ENCODE peak calls at places on chromosomes 7 and 10, in ten cellular contexts. L, J, Y, R, U, A, X, O, W and T are unnamed samples.

GRCh38 chr7:80372415-80372814 is 139.4 kb downstream of the GNAT3 start:
- DNase-seq in L (no peak), J (no peak), Y (peak; percentile 87), R (no peak), U (no peak), A (no peak), X (no peak), O (no peak), W (no peak), T (no peak)

GRCh38 chr10:51007781-51008180 is 66.5 kb upstream of the PRKG1 start:
- DNase-seq in L (no peak), J (no peak), Y (peak; percentile 51), R (no peak), U (no peak), A (peak; percentile 45), X (no peak), O (no peak), W (no peak), T (no peak)

GRCh38 chr7:12256025-12256570 is 45.0 kb downstream of the TMEM106B start:
- DNase-seq in L (no peak), J (no peak), Y (peak; percentile 57), R (no peak), U (no peak), A (no peak), X (no peak), O (no peak), W (no peak), T (no peak)

GRCh38 chr10:95391570-95392249 is 100.9 kb upstream of the PDLIM1 start:
- DNase-seq in L (peak; percentile 8), J (no peak), Y (peak; percentile 79), R (no peak), U (no peak), A (peak; percentile 75), X (no peak), O (no peak), W (peak; percentile 8), T (no peak)

GRCh38 chr7:24724451-24725190 is 32.6 kb downstream of the GSDME start:
- DNase-seq in L (no peak), J (no peak), Y (no peak), R (no peak), U (no peak), A (no peak), X (no peak), O (no peak), W (no peak), T (no peak)

GRCh38 chr10:95864906-95865813 is 42.6 kb upstream of the CC2D2B start:
- DNase-seq in L (peak; percentile 36), J (peak; percentile 38), Y (peak; percentile 95), R (peak; percentile 3), U (no peak), A (peak; percentile 90), X (peak; percentile 28), O (no peak), W (peak; percentile 49), T (no peak)

GRCh38 chr7:7681191-7681935 is 37.0 kb downstream of the RPA3 start:
- DNase-seq in L (peak; percentile 21), J (peak; percentile 88), Y (peak; percentile 85), R (no peak), U (no peak), A (peak; percentile 75), X (peak; percentile 41), O (no peak), W (peak; percentile 18), T (no peak)

GRCh38 chr7:42012786-42013360 is 224.1 kb downstream of the GLI3 start:
- DNase-seq in L (no peak), J (no peak), Y (no peak), R (no peak), U (no peak), A (no peak), X (no peak), O (no peak), W (no peak), T (no peak)

GRCh38 chr10:131159771-131160170 is 151.8 kb downstream of the TCERG1L start:
- DNase-seq in L (no peak), J (no peak), Y (no peak), R (no peak), U (no peak), A (no peak), X (no peak), O (no peak), W (no peak), T (no peak)

GRCh38 chr10:75841266-75841665 is 409.8 kb downstream of the LRMDA start:
- DNase-seq in L (no peak), J (no peak), Y (no peak), R (no peak), U (no peak), A (no peak), X (no peak), O (no peak), W (no peak), T (no peak)

GRCh38 chr7:14016950-14017349 is 27.5 kb upstream of the ETV1 start:
- DNase-seq in L (no peak), J (no peak), Y (no peak), R (no peak), U (no peak), A (no peak), X (no peak), O (no peak), W (no peak), T (no peak)

GRCh38 chr7:50838675-50839377 is 56.1 kb upstream of the GRB10 start:
- DNase-seq in L (no peak), J (no peak), Y (peak; percentile 56), R (no peak), U (peak; percentile 39), A (peak; percentile 67), X (no peak), O (peak; percentile 87), W (no peak), T (no peak)

GRCh38 chr7:103809229-103809994 is 180.0 kb downstream of the RELN start:
- DNase-seq in L (no peak), J (no peak), Y (no peak), R (no peak), U (no peak), A (no peak), X (no peak), O (no peak), W (no peak), T (no peak)

GRCh38 chr7:51009716-51010496 is 227.2 kb upstream of the GRB10 start:
- DNase-seq in L (no peak), J (no peak), Y (peak; percentile 54), R (no peak), U (no peak), A (peak; percentile 61), X (no peak), O (no peak), W (no peak), T (no peak)

GRCh38 chr7:10412426-10413019 is 561.1 kb upstream of the PHF14 start:
- DNase-seq in L (peak; percentile 8), J (peak; percentile 48), Y (peak; percentile 54), R (no peak), U (no peak), A (peak; percentile 45), X (peak; percentile 27), O (no peak), W (peak; percentile 3), T (no peak)

GRCh38 chr10:49767752-49768151 is 5.6 kb upstream of the OGDHL start:
- DNase-seq in L (no peak), J (no peak), Y (no peak), R (no peak), U (no peak), A (no peak), X (no peak), O (no peak), W (no peak), T (no peak)

GRCh38 chr7:121286742-121287699 is 41.8 kb upstream of the WNT16 start:
- DNase-seq in L (no peak), J (no peak), Y (peak; percentile 37), R (no peak), U (no peak), A (no peak), X (no peak), O (no peak), W (no peak), T (no peak)